ENCODE peak calls at places on chromosomes 16 and 17, in four cellular contexts. D is dorsolateral prefrontal cortex, F is heart left ventricle, I is heart right ventricle. S is an unnamed sample.

GRCh38 chr16:67659675-67660563 is at the start of gene ACD:
- DNase-seq in D (peak), F (peak), I (peak), S (peak)

GRCh38 chr16:88317619-88317977 is 65.2 kb upstream of the ZNF469 start:
- DNase-seq in D (no peak), I (peak), F (peak), S (peak)

GRCh38 chr17:72342061-72342460 is 221.2 kb downstream of the SOX9 start:
- DNase-seq in D (no peak), I (no peak), F (no peak), S (no peak)

GRCh38 chr17:67377727-67378443 is 804 bp downstream of the PITPNC1 start:
- DNase-seq in F (peak), D (peak), I (peak), S (peak)

GRCh38 chr16:69873783-69874182 is 77.4 kb upstream of the CLEC18A start:
- DNase-seq in D (no peak), I (no peak), F (no peak), S (no peak)

GRCh38 chr17:44362964-44363612 is 565 bp downstream of the FAM171A2 start:
- DNase-seq in D (no peak), I (no peak), F (no peak), S (no peak)

GRCh38 chr17:303161-303560 is 49.4 kb downstream of the RPH3AL start:
- DNase-seq in I (no peak), F (no peak), D (no peak), S (no peak)

GRCh38 chr17:42118545-42118944 is 2.6 kb downstream of the KAT2A start:
- DNase-seq in I (no peak), D (no peak), F (no peak), S (no peak)

GRCh38 chr16:89120921-89121351 is 27.3 kb downstream of the ACSF3 start:
- DNase-seq in I (no peak), D (no peak), F (no peak), S (no peak)

GRCh38 chr17:30928584-30928983 is 6.8 kb downstream of the ADAP2 start:
- DNase-seq in I (no peak), F (no peak), D (no peak), S (no peak)

GRCh38 chr17:38441429-38442061 is 13.3 kb downstream of the ARHGAP23 start:
- DNase-seq in F (no peak), D (no peak), I (no peak), S (no peak)

DNA sequence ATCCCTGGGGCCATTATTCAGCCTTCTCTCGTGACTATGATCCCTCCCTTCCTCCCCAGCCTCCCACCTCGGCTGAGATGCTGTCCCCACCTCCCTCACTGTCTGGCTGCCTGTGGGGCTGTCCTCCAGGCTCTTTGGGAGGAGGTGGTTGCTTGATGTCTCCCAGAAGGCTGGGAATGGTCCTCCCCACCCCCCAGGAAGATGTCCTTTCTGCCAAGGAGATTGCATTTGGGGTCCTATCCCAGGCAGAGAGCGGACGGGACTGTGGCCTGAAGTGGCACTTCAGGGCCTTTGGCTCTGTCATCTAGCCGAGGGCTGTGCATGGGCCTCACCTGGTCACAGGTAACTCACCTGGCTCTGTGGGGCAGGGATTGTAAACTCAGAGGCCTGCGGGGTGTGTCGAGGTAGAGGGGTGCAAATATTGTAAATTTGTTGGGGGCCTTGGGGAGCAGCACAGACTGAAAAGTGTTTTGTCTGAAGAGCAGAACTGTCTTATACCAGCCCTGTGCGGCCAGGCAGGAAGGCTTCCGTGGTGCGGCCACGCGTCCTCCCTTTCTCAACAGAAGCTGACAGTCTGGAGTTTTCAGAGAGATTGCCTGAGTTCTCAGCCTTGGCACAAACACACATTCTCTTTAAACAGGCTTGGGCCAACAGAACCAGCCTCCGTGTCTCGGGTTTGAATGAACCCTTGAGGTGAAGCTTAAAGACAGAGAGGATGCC is 177.9 kb downstream of the SEC14L1 start:
- DNase-seq in I (no peak), F (peak), D (no peak), S (peak)
- H3K4me3 ChIP-seq in I (no peak), F (peak), D (peak), S (no peak)

GRCh38 chr16:31569360-31569717 is 41.6 kb downstream of the AHSP start:
- DNase-seq in F (no peak), I (no peak), D (no peak), S (no peak)

GRCh38 chr16:31568577-31569359 is 41.1 kb downstream of the AHSP start:
- DNase-seq in F (no peak), I (no peak), D (no peak), S (no peak)
- TF ChIP-seq CTCF in F (no peak), I (no peak), D (no peak), S (no peak)

DNA sequence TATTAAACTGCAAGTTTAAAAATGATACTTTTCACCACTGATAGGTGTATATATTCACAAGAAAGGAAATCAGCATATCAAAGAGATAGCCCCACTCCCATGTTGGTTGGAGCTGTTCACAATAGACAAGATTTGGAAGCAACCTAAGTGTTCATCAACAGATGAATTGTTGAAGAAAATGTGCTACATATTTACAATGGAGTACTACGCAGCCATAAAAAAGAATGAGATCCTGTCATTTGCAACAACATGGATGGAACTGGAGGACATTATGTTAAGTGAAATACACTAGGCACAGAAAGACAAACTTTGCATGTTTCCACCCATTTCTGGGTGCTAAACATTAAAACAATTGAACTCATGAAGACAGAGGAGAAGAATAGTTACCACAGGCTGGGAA is 278.9 kb upstream of the XYLT1 start:
- DNase-seq in D (no peak), F (no peak), I (no peak), S (no peak)
- H3K4me3 ChIP-seq in D (no peak), F (no peak), I (no peak), S (no peak)

GRCh38 chr16:49330562-49331201 is 42.9 kb upstream of the C16orf78 start:
- DNase-seq in F (no peak), D (no peak), I (no peak), S (no peak)
- TF ChIP-seq CTCF in F (no peak), D (no peak), I (no peak), S (no peak)

S was measured in lower leg skin.